ENCODE peak calls at places on chromosomes 12 and 14, in nine cellular contexts. J, A, T, C, V, D, F, M and O are unnamed samples. For H3K27me3, the result is how much of the 10 kb centered on the place peaks cover.

GRCh38 chr12:70609739-70610491 is 27.3 kb downstream of the PTPRB start:
- DNase-seq in J (peak), A (peak), T (peak), C (no peak), V (peak), D (no peak), F (peak), M (peak), O (peak)

GRCh38 chr12:128797119-128798118 is 26.3 kb downstream of the SLC15A4 start:
- DNase-seq in J (no peak), A (no peak), T (no peak), C (no peak), V (no peak), D (no peak), F (peak), M (no peak), O (no peak)

GRCh38 chr12:131709226-131709625 is 1.7 kb upstream of the SFSWAP start:
- DNase-seq in J (no peak), A (no peak), T (no peak), C (no peak), V (no peak), D (no peak), F (no peak), M (no peak), O (no peak)

GRCh38 chr14:80624581-80624980 is 317.0 kb downstream of the CEP128 start:
- DNase-seq in J (no peak), A (no peak), T (no peak), C (no peak), V (no peak), D (no peak), F (no peak), M (no peak), O (no peak)

GRCh38 chr12:124866195-124866882 is 2.7 kb upstream of the SCARB1 start:
- DNase-seq in J (no peak), A (no peak), T (no peak), C (no peak), V (no peak), D (no peak), F (no peak), M (no peak), O (no peak)

GRCh38 chr14:96602186-96602585 is 100.0 kb downstream of the PAPOLA start:
- DNase-seq in J (no peak), A (no peak), T (no peak), C (no peak), V (no peak), D (no peak), F (no peak), M (no peak), O (no peak)

GRCh38 chr14:103280278-103280917 is 53.6 kb upstream of the EIF5 start:
- DNase-seq in J (no peak), A (no peak), T (no peak), C (no peak), V (no peak), D (no peak), F (no peak), M (no peak), O (no peak)

GRCh38 chr12:93970892-93971688 is 177.3 kb upstream of the PLXNC1 start:
- DNase-seq in J (no peak), A (no peak), T (no peak), C (no peak), V (no peak), D (no peak), F (no peak), M (no peak), O (no peak)

GRCh38 chr14:79352026-79352425 is 859.3 kb downstream of the DIO2 start:
- DNase-seq in J (no peak), A (no peak), T (no peak), C (no peak), V (no peak), D (no peak), F (no peak), M (no peak), O (no peak)

GRCh38 chr14:68843471-68844209 is 50.8 kb upstream of the ZFP36L1 start:
- DNase-seq in J (peak), A (peak), T (peak), C (peak), V (peak), D (peak), F (peak), M (peak), O (peak)

GRCh38 chr12:131612092-131612755 is 98.7 kb upstream of the SFSWAP start:
- DNase-seq in J (no peak), A (no peak), T (no peak), C (no peak), V (no peak), D (no peak), F (no peak), M (no peak), O (no peak)

GRCh38 chr14:22194669-22195068 is 394.4 kb downstream of the DAD1 start:
- DNase-seq in J (no peak), A (no peak), T (no peak), C (no peak), V (no peak), D (no peak), F (peak), M (no peak), O (no peak)

GRCh38 chr14:70885343-70886014 is 21.8 kb upstream of the PCNX1 start:
- DNase-seq in J (no peak), A (no peak), T (no peak), C (no peak), V (no peak), D (no peak), F (no peak), M (no peak), O (no peak)

GRCh38 chr14:91245029-91245428 is 525 bp upstream of the GPR68 start:
- DNase-seq in J (no peak), A (no peak), T (no peak), C (no peak), V (no peak), D (peak), F (no peak), M (no peak), O (no peak)

GRCh38 chr12:27148791-27149190 is 66.4 kb upstream of the C12orf71 start:
- DNase-seq in J (no peak), A (no peak), T (no peak), C (no peak), V (no peak), D (no peak), F (no peak), M (no peak), O (no peak)

GRCh38 chr14:62117010-62117717 is 354.9 kb downstream of the SNAPC1 start:
- DNase-seq in J (peak), A (peak), T (peak), C (no peak), V (peak), D (peak), F (peak), M (peak), O (peak)

GRCh38 chr14:101583709-101584048 is 22.4 kb downstream of the DIO3 start:
- DNase-seq in J (no peak), A (no peak), T (no peak), C (no peak), V (no peak), D (no peak), F (no peak), M (no peak), O (no peak)

DNA sequence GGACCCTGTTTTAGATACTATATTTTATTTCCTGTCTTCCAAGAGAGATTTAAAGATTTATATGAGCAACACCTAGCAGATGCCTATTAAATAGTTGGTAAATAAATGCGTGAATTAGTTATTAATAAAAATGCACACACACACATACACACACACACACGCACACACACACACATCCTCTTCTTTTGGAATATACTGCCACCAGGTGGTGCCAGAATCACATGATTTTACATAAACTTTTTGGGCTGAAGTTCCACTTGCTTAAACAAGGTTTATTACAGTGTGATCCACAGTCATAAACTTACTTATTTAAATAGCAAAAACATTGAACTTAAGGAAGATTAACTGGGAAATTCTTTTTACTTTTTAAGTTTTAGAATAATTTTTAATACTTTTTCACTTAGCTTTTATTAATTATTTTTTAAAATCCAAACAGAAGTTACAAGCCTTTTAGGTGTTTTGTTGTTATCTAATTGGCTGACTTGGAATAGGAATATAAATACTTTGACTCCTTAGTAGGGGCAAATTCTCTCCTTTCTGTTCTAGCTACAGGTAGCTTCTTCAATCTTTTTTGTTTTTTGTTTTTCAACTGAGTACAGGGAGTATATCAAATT is 17.5 kb downstream of the RAD51B start:
- DNase-seq in J (peak), A (no peak), T (peak), C (peak), V (peak), D (peak), F (peak), M (peak), O (peak)
- TF ChIP-seq CTCF in J (peak), A (peak), T (peak), C (peak), V (peak), D (peak), F (peak), M (peak), O (peak)

GRCh38 chr12:52702338-52702737 is 986 bp downstream of the KRT77 start:
- DNase-seq in J (no peak), A (no peak), T (no peak), C (no peak), V (no peak), D (no peak), F (no peak), M (no peak), O (no peak)
- H3K27me3 ChIP-seq in J (under half), A (under half), T (under half), C (under half), V (under half), D (under half), F (under half), M (under half), O (under half)

DNA sequence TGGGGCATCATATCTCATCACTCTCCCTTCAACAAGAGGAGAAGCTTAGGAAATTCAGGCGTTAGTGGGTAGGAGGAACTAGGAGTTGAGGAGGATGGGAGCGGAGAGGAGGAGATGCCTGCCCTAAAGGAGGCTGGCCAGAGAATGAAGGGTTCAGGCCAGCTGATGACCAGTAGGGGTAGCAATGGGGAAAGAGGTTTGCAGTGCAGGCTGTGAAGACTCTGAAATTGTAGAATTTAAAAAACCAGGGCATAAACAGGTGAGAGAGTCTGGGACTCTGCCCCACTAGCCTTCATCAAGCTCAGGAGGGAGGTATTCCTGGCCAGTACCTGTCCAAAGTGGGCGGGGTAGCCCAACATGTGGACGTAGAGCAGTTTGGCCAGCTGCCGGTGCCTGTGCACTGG is 807 bp downstream of the AP1G2 start:
- DNase-seq in J (no peak), A (no peak), T (no peak), C (no peak), V (no peak), D (no peak), F (no peak), M (peak), O (no peak)
- TF ChIP-seq CTCF in J (no peak), A (no peak), T (no peak), C (peak), V (no peak), D (no peak), F (no peak), M (no peak), O (peak)

GRCh38 chr12:57476162-57476992 is 3.3 kb downstream of the ARHGAP9 start:
- DNase-seq in J (no peak), A (no peak), T (no peak), C (no peak), V (no peak), D (peak), F (no peak), M (peak), O (peak)
- H3K27me3 ChIP-seq in J (under half), A (under half), T (under half), C (under half), V (under half), D (under half), F (under half), M (under half), O (half or more)

GRCh38 chr12:118150625-118151024 is 14.7 kb downstream of the PEBP1 start:
- DNase-seq in J (no peak), A (no peak), T (no peak), C (no peak), V (no peak), D (no peak), F (no peak), M (no peak), O (no peak)
- TF ChIP-seq CTCF in J (no peak), A (no peak), T (no peak), C (no peak), V (no peak), D (no peak), F (no peak), M (no peak), O (no peak)

GRCh38 chr12:49059385-49060232 is 985 bp downstream of the KMT2D start:
- DNase-seq in J (peak), A (no peak), T (no peak), C (no peak), V (peak), D (peak), F (peak), M (no peak), O (peak)
- H3K27me3 ChIP-seq in J (under half), A (under half), T (under half), C (under half), V (under half), D (under half), F (under half), M (under half), O (under half)